ENCODE peak calls at places on chromosome 10, in six cellular contexts. One of them, this sample, is unnamed.

GRCh38 chr10:89217057-89217990 is 10.2 kb upstream of the CH25H start:
- ATAC-seq in HCT116: peak; percentile 52
- ATAC-seq in heart left ventricle: no peak
- ATAC-seq in psoas muscle: no peak
- ATAC-seq in RWPE2: no peak
- ATAC-seq in activated CD8-positive, alpha-beta T cell treated with anti-CD3 and anti-CD28 coated beads for 36 hours: peak; percentile 39
- ATAC-seq in this sample: peak; percentile 34

GRCh38 chr10:119250641-119251314 is 43.4 kb downstream of the GRK5 start:
- ATAC-seq in activated CD8-positive, alpha-beta T cell treated with anti-CD3 and anti-CD28 coated beads for 36 hours: peak; percentile 40
- ATAC-seq in HCT116: no peak
- ATAC-seq in RWPE2: peak; percentile 72
- ATAC-seq in heart left ventricle: peak; percentile 14
- ATAC-seq in psoas muscle: no peak
- ATAC-seq in this sample: peak; percentile 53

GRCh38 chr10:67402620-67403019 is 293.4 kb downstream of the CTNNA3 start:
- ATAC-seq in heart left ventricle: peak; percentile 39
- ATAC-seq in HCT116: no peak
- ATAC-seq in activated CD8-positive, alpha-beta T cell treated with anti-CD3 and anti-CD28 coated beads for 36 hours: no peak
- ATAC-seq in psoas muscle: no peak
- ATAC-seq in RWPE2: no peak
- ATAC-seq in this sample: no peak

GRCh38 chr10:129641982-129642381 is 174.9 kb downstream of the MGMT start:
- ATAC-seq in psoas muscle: no peak
- ATAC-seq in HCT116: no peak
- ATAC-seq in RWPE2: no peak
- ATAC-seq in activated CD8-positive, alpha-beta T cell treated with anti-CD3 and anti-CD28 coated beads for 36 hours: no peak
- ATAC-seq in heart left ventricle: no peak
- ATAC-seq in this sample: no peak

GRCh38 chr10:3538850-3539531 is 246.0 kb downstream of the KLF6 start:
- ATAC-seq in heart left ventricle: peak; percentile 71
- ATAC-seq in RWPE2: peak; percentile 78
- ATAC-seq in activated CD8-positive, alpha-beta T cell treated with anti-CD3 and anti-CD28 coated beads for 36 hours: no peak
- ATAC-seq in psoas muscle: peak; percentile 77
- ATAC-seq in HCT116: no peak
- ATAC-seq in this sample: no peak

GRCh38 chr10:75407716-75408511 is 6.3 kb upstream of the ZNF503 start:
- ATAC-seq in heart left ventricle: peak; percentile 30
- ATAC-seq in HCT116: no peak
- ATAC-seq in RWPE2: peak; percentile 13
- ATAC-seq in activated CD8-positive, alpha-beta T cell treated with anti-CD3 and anti-CD28 coated beads for 36 hours: no peak
- ATAC-seq in psoas muscle: peak; percentile 18
- ATAC-seq in this sample: no peak

GRCh38 chr10:116271593-116272496 is 1.2 kb downstream of the GFRA1 start:
- ATAC-seq in activated CD8-positive, alpha-beta T cell treated with anti-CD3 and anti-CD28 coated beads for 36 hours: no peak
- ATAC-seq in RWPE2: peak; percentile 32
- ATAC-seq in psoas muscle: no peak
- ATAC-seq in heart left ventricle: no peak
- ATAC-seq in HCT116: no peak
- ATAC-seq in this sample: no peak

GRCh38 chr10:60236869-60237524 is 152.7 kb downstream of the ANK3 start:
- ATAC-seq in RWPE2: no peak
- ATAC-seq in heart left ventricle: peak; percentile 94
- ATAC-seq in HCT116: no peak
- ATAC-seq in activated CD8-positive, alpha-beta T cell treated with anti-CD3 and anti-CD28 coated beads for 36 hours: peak; percentile 67
- ATAC-seq in psoas muscle: peak; percentile 46
- ATAC-seq in this sample: peak; percentile 96

GRCh38 chr10:79937256-79937635 is 11.7 kb downstream of the SFTPD start:
- ATAC-seq in RWPE2: no peak
- ATAC-seq in activated CD8-positive, alpha-beta T cell treated with anti-CD3 and anti-CD28 coated beads for 36 hours: no peak
- ATAC-seq in heart left ventricle: no peak
- ATAC-seq in HCT116: no peak
- ATAC-seq in psoas muscle: no peak
- ATAC-seq in this sample: peak; percentile 67

GRCh38 chr10:88582806-88583583 is at the start of gene RNLS:
- ATAC-seq in activated CD8-positive, alpha-beta T cell treated with anti-CD3 and anti-CD28 coated beads for 36 hours: peak; percentile 90
- ATAC-seq in psoas muscle: peak; percentile 98
- ATAC-seq in RWPE2: peak; percentile 66
- ATAC-seq in heart left ventricle: peak; percentile 96
- ATAC-seq in HCT116: peak; percentile 49
- ATAC-seq in this sample: peak; percentile 95

GRCh38 chr10:117896517-117896916 is 150.2 kb downstream of the RAB11FIP2 start:
- ATAC-seq in psoas muscle: no peak
- ATAC-seq in HCT116: peak; percentile 60
- ATAC-seq in RWPE2: no peak
- ATAC-seq in activated CD8-positive, alpha-beta T cell treated with anti-CD3 and anti-CD28 coated beads for 36 hours: no peak
- ATAC-seq in heart left ventricle: no peak
- ATAC-seq in this sample: no peak

GRCh38 chr10:124646483-124647352 is 97.5 kb downstream of the FAM53B start:
- ATAC-seq in activated CD8-positive, alpha-beta T cell treated with anti-CD3 and anti-CD28 coated beads for 36 hours: no peak
- ATAC-seq in RWPE2: peak; percentile 38
- ATAC-seq in HCT116: no peak
- ATAC-seq in psoas muscle: peak; percentile 26
- ATAC-seq in heart left ventricle: peak; percentile 32
- ATAC-seq in this sample: no peak

GRCh38 chr10:4081691-4082111 is 296.7 kb upstream of the KLF6 start:
- ATAC-seq in psoas muscle: peak; percentile 59
- ATAC-seq in RWPE2: no peak
- ATAC-seq in HCT116: no peak
- ATAC-seq in heart left ventricle: peak; percentile 28
- ATAC-seq in activated CD8-positive, alpha-beta T cell treated with anti-CD3 and anti-CD28 coated beads for 36 hours: no peak
- ATAC-seq in this sample: no peak

GRCh38 chr10:93854985-93855384 is 38.8 kb upstream of the SLC35G1 start:
- ATAC-seq in psoas muscle: no peak
- ATAC-seq in HCT116: no peak
- ATAC-seq in activated CD8-positive, alpha-beta T cell treated with anti-CD3 and anti-CD28 coated beads for 36 hours: no peak
- ATAC-seq in RWPE2: no peak
- ATAC-seq in heart left ventricle: no peak
- ATAC-seq in this sample: no peak

GRCh38 chr10:114420811-114421485 is 16.6 kb upstream of the AFAP1L2 start:
- ATAC-seq in HCT116: peak; percentile 20
- ATAC-seq in psoas muscle: no peak
- ATAC-seq in RWPE2: peak; percentile 91
- ATAC-seq in activated CD8-positive, alpha-beta T cell treated with anti-CD3 and anti-CD28 coated beads for 36 hours: no peak
- ATAC-seq in heart left ventricle: no peak
- ATAC-seq in this sample: no peak

GRCh38 chr10:70188768-70189167 is 18.5 kb upstream of the SAR1A start:
- ATAC-seq in psoas muscle: no peak
- ATAC-seq in activated CD8-positive, alpha-beta T cell treated with anti-CD3 and anti-CD28 coated beads for 36 hours: no peak
- ATAC-seq in RWPE2: no peak
- ATAC-seq in heart left ventricle: no peak
- ATAC-seq in HCT116: no peak
- ATAC-seq in this sample: no peak

GRCh38 chr10:74586088-74586585 is 240.3 kb upstream of the KAT6B start:
- ATAC-seq in RWPE2: no peak
- ATAC-seq in HCT116: no peak
- ATAC-seq in heart left ventricle: no peak
- ATAC-seq in psoas muscle: no peak
- ATAC-seq in activated CD8-positive, alpha-beta T cell treated with anti-CD3 and anti-CD28 coated beads for 36 hours: peak; percentile 55
- ATAC-seq in this sample: peak; percentile 41

GRCh38 chr10:80486785-80487421 is 32.8 kb downstream of the TSPAN14 start:
- ATAC-seq in heart left ventricle: no peak
- ATAC-seq in RWPE2: no peak
- ATAC-seq in HCT116: no peak
- ATAC-seq in activated CD8-positive, alpha-beta T cell treated with anti-CD3 and anti-CD28 coated beads for 36 hours: no peak
- ATAC-seq in psoas muscle: no peak
- ATAC-seq in this sample: no peak

GRCh38 chr10:129707406-129708388 is 240.7 kb downstream of the MGMT start:
- ATAC-seq in psoas muscle: no peak
- ATAC-seq in activated CD8-positive, alpha-beta T cell treated with anti-CD3 and anti-CD28 coated beads for 36 hours: no peak
- ATAC-seq in heart left ventricle: no peak
- ATAC-seq in HCT116: no peak
- ATAC-seq in RWPE2: no peak
- ATAC-seq in this sample: no peak

GRCh38 chr10:80397014-80397413 is 11.3 kb upstream of the PRXL2A start:
- ATAC-seq in HCT116: no peak
- ATAC-seq in activated CD8-positive, alpha-beta T cell treated with anti-CD3 and anti-CD28 coated beads for 36 hours: no peak
- ATAC-seq in RWPE2: no peak
- ATAC-seq in heart left ventricle: peak; percentile 34
- ATAC-seq in psoas muscle: no peak
- ATAC-seq in this sample: no peak

GRCh38 chr10:77027576-77027975 is 610.0 kb downstream of the KCNMA1 start:
- ATAC-seq in RWPE2: no peak
- ATAC-seq in psoas muscle: no peak
- ATAC-seq in HCT116: no peak
- ATAC-seq in heart left ventricle: no peak
- ATAC-seq in activated CD8-positive, alpha-beta T cell treated with anti-CD3 and anti-CD28 coated beads for 36 hours: no peak
- ATAC-seq in this sample: peak; percentile 46

GRCh38 chr10:11853468-11853867 is 30.3 kb downstream of the PROSER2 start:
- ATAC-seq in heart left ventricle: no peak
- ATAC-seq in psoas muscle: no peak
- ATAC-seq in RWPE2: no peak
- ATAC-seq in activated CD8-positive, alpha-beta T cell treated with anti-CD3 and anti-CD28 coated beads for 36 hours: no peak
- ATAC-seq in HCT116: peak; percentile 77
- ATAC-seq in this sample: no peak

GRCh38 chr10:16847644-16848043 is 30.4 kb upstream of the RSU1 start:
- ATAC-seq in HCT116: no peak
- ATAC-seq in heart left ventricle: no peak
- ATAC-seq in RWPE2: no peak
- ATAC-seq in activated CD8-positive, alpha-beta T cell treated with anti-CD3 and anti-CD28 coated beads for 36 hours: no peak
- ATAC-seq in psoas muscle: no peak
- ATAC-seq in this sample: no peak

GRCh38 chr10:116771101-116771705 is 28.8 kb upstream of the HSPA12A start:
- ATAC-seq in activated CD8-positive, alpha-beta T cell treated with anti-CD3 and anti-CD28 coated beads for 36 hours: no peak
- ATAC-seq in heart left ventricle: peak; percentile 42
- ATAC-seq in psoas muscle: peak; percentile 62
- ATAC-seq in RWPE2: peak; percentile 76
- ATAC-seq in HCT116: no peak
- ATAC-seq in this sample: no peak

GRCh38 chr10:119286516-119286915 is 79.1 kb downstream of the GRK5 start:
- ATAC-seq in activated CD8-positive, alpha-beta T cell treated with anti-CD3 and anti-CD28 coated beads for 36 hours: no peak
- ATAC-seq in HCT116: no peak
- ATAC-seq in heart left ventricle: no peak
- ATAC-seq in RWPE2: no peak
- ATAC-seq in psoas muscle: no peak
- ATAC-seq in this sample: no peak

GRCh38 chr10:130686680-130687300 is 550.6 kb downstream of the GLRX3 start:
- ATAC-seq in psoas muscle: no peak
- ATAC-seq in HCT116: peak; percentile 47
- ATAC-seq in activated CD8-positive, alpha-beta T cell treated with anti-CD3 and anti-CD28 coated beads for 36 hours: no peak
- ATAC-seq in RWPE2: peak; percentile 58
- ATAC-seq in heart left ventricle: peak; percentile 46
- ATAC-seq in this sample: no peak

GRCh38 chr10:117964528-117964927 is 82.2 kb downstream of the RAB11FIP2 start:
- ATAC-seq in RWPE2: no peak
- ATAC-seq in activated CD8-positive, alpha-beta T cell treated with anti-CD3 and anti-CD28 coated beads for 36 hours: no peak
- ATAC-seq in heart left ventricle: peak; percentile 69
- ATAC-seq in psoas muscle: no peak
- ATAC-seq in HCT116: no peak
- ATAC-seq in this sample: no peak

GRCh38 chr10:33087142-33087541 is 129.1 kb upstream of the ITGB1 start:
- ATAC-seq in heart left ventricle: no peak
- ATAC-seq in HCT116: no peak
- ATAC-seq in activated CD8-positive, alpha-beta T cell treated with anti-CD3 and anti-CD28 coated beads for 36 hours: no peak
- ATAC-seq in RWPE2: no peak
- ATAC-seq in psoas muscle: no peak
- ATAC-seq in this sample: no peak

This sample was measured in stimulated activated memory B cell treated with anti-CD40 and anti-IgM and Interleukin-4, amounts not matched to agents 10 μg/mL and 1 μg/mL and 100 μg/mL, for 72 hours.